ENCODE peak calls at places on chromosome 7, in five cellular contexts. One of them, this sample, is unnamed.

GRCh38 chr7:81751619-81752317 is 18.1 kb downstream of the HGF start:
- DNase-seq in fibroblast of lung: no peak
- DNase-seq in IMR-90: no peak
- DNase-seq in neural progenitor cell: no peak
- DNase-seq in A549: no peak
- DNase-seq in this sample: no peak

GRCh38 chr7:48363174-48363573 is 191.9 kb downstream of the ABCA13 start:
- DNase-seq in fibroblast of lung: no peak
- DNase-seq in IMR-90: no peak
- DNase-seq in neural progenitor cell: no peak
- DNase-seq in A549: no peak
- DNase-seq in this sample: no peak

GRCh38 chr7:45624392-45624760 is 50.2 kb downstream of the ADCY1 start:
- DNase-seq in fibroblast of lung: no peak
- DNase-seq in IMR-90: no peak
- DNase-seq in neural progenitor cell: no peak
- DNase-seq in A549: no peak
- DNase-seq in this sample: peak

GRCh38 chr7:76318488-76319353 is 16.2 kb downstream of the HSPB1 start:
- DNase-seq in fibroblast of lung: peak
- DNase-seq in IMR-90: peak
- DNase-seq in neural progenitor cell: peak
- DNase-seq in A549: peak
- DNase-seq in this sample: peak

GRCh38 chr7:19339512-19339911 is 194.3 kb upstream of the FERD3L start:
- DNase-seq in fibroblast of lung: no peak
- DNase-seq in IMR-90: no peak
- DNase-seq in neural progenitor cell: no peak
- DNase-seq in A549: no peak
- DNase-seq in this sample: no peak

GRCh38 chr7:4158826-4159225 is 523.3 kb upstream of the FOXK1 start:
- DNase-seq in fibroblast of lung: no peak
- DNase-seq in IMR-90: no peak
- DNase-seq in neural progenitor cell: no peak
- DNase-seq in A549: no peak
- DNase-seq in this sample: no peak

GRCh38 chr7:36604801-36605200 is 119.5 kb downstream of the AOAH start:
- DNase-seq in fibroblast of lung: peak
- DNase-seq in IMR-90: no peak
- DNase-seq in neural progenitor cell: no peak
- DNase-seq in A549: no peak
- DNase-seq in this sample: peak

GRCh38 chr7:116582164-116582732 is 57.4 kb downstream of the CAV1 start:
- DNase-seq in fibroblast of lung: peak
- DNase-seq in IMR-90: peak
- DNase-seq in neural progenitor cell: no peak
- DNase-seq in A549: no peak
- DNase-seq in this sample: no peak

GRCh38 chr7:64775289-64775688 is 18.9 kb upstream of the ZNF138 start:
- DNase-seq in fibroblast of lung: no peak
- DNase-seq in IMR-90: peak
- DNase-seq in neural progenitor cell: no peak
- DNase-seq in A549: no peak
- DNase-seq in this sample: no peak

GRCh38 chr7:80532153-80532552 is 20.3 kb upstream of the GNAT3 start:
- DNase-seq in fibroblast of lung: no peak
- DNase-seq in IMR-90: no peak
- DNase-seq in neural progenitor cell: no peak
- DNase-seq in A549: no peak
- DNase-seq in this sample: no peak

GRCh38 chr7:128959296-128959695 is 21.6 kb downstream of the IRF5 start:
- DNase-seq in fibroblast of lung: no peak
- DNase-seq in IMR-90: no peak
- DNase-seq in neural progenitor cell: no peak
- DNase-seq in A549: no peak
- DNase-seq in this sample: no peak

GRCh38 chr7:134618756-134619530 is 27.7 kb upstream of the BPGM start:
- DNase-seq in fibroblast of lung: peak
- DNase-seq in IMR-90: peak
- DNase-seq in neural progenitor cell: no peak
- DNase-seq in A549: no peak
- DNase-seq in this sample: no peak

GRCh38 chr7:19752045-19752444 is 21.4 kb downstream of the TMEM196 start:
- DNase-seq in fibroblast of lung: no peak
- DNase-seq in IMR-90: no peak
- DNase-seq in neural progenitor cell: no peak
- DNase-seq in A549: no peak
- DNase-seq in this sample: no peak

GRCh38 chr7:23184709-23185354 is 3.0 kb downstream of the NUP42 start:
- DNase-seq in fibroblast of lung: peak
- DNase-seq in IMR-90: peak
- DNase-seq in neural progenitor cell: peak
- DNase-seq in A549: peak
- DNase-seq in this sample: peak

GRCh38 chr7:137685439-137686164 is 161.2 kb downstream of the DGKI start:
- DNase-seq in fibroblast of lung: peak
- DNase-seq in IMR-90: no peak
- DNase-seq in neural progenitor cell: no peak
- DNase-seq in A549: no peak
- DNase-seq in this sample: no peak

GRCh38 chr7:151398446-151399304 is 11.2 kb downstream of the WDR86 start:
- DNase-seq in fibroblast of lung: no peak
- DNase-seq in IMR-90: no peak
- DNase-seq in neural progenitor cell: no peak
- DNase-seq in A549: no peak
- DNase-seq in this sample: no peak

GRCh38 chr7:108442039-108442568 is 14.1 kb downstream of the NRCAM start:
- DNase-seq in fibroblast of lung: no peak
- DNase-seq in IMR-90: no peak
- DNase-seq in neural progenitor cell: no peak
- DNase-seq in A549: peak
- DNase-seq in this sample: no peak

GRCh38 chr7:55144955-55145342 is 126.1 kb downstream of the EGFR start:
- DNase-seq in fibroblast of lung: no peak
- DNase-seq in IMR-90: no peak
- DNase-seq in neural progenitor cell: peak
- DNase-seq in A549: no peak
- DNase-seq in this sample: no peak

GRCh38 chr7:50304158-50304910 is at the start of gene IKZF1:
- DNase-seq in fibroblast of lung: no peak
- DNase-seq in IMR-90: no peak
- DNase-seq in neural progenitor cell: peak
- DNase-seq in A549: no peak
- DNase-seq in this sample: peak

GRCh38 chr7:19491371-19491770 is 217.5 kb downstream of the POLR1F start:
- DNase-seq in fibroblast of lung: no peak
- DNase-seq in IMR-90: no peak
- DNase-seq in neural progenitor cell: no peak
- DNase-seq in A549: no peak
- DNase-seq in this sample: no peak

GRCh38 chr7:155190608-155191536 is 106.8 kb upstream of the INSIG1 start:
- DNase-seq in fibroblast of lung: peak
- DNase-seq in IMR-90: no peak
- DNase-seq in neural progenitor cell: peak
- DNase-seq in A549: peak
- DNase-seq in this sample: peak

GRCh38 chr7:44693641-44694313 is 54.9 kb upstream of the ZMIZ2 start:
- DNase-seq in fibroblast of lung: peak
- DNase-seq in IMR-90: peak
- DNase-seq in neural progenitor cell: no peak
- DNase-seq in A549: no peak
- DNase-seq in this sample: no peak

GRCh38 chr7:34361663-34362250 is 296.3 kb upstream of the NPSR1 start:
- DNase-seq in fibroblast of lung: peak
- DNase-seq in IMR-90: no peak
- DNase-seq in neural progenitor cell: peak
- DNase-seq in A549: no peak
- DNase-seq in this sample: no peak

GRCh38 chr7:76037310-76037709 is 10.5 kb downstream of the STYXL1 start:
- DNase-seq in fibroblast of lung: peak
- DNase-seq in IMR-90: peak
- DNase-seq in neural progenitor cell: no peak
- DNase-seq in A549: no peak
- DNase-seq in this sample: no peak

GRCh38 chr7:146654048-146654447 is 537.4 kb downstream of the CNTNAP2 start:
- DNase-seq in fibroblast of lung: no peak
- DNase-seq in IMR-90: no peak
- DNase-seq in neural progenitor cell: peak
- DNase-seq in A549: no peak
- DNase-seq in this sample: no peak

GRCh38 chr7:95718556-95719410 is 53.6 kb upstream of the DYNC1I1 start:
- DNase-seq in fibroblast of lung: no peak
- DNase-seq in IMR-90: peak
- DNase-seq in neural progenitor cell: no peak
- DNase-seq in A549: peak
- DNase-seq in this sample: no peak

GRCh38 chr7:13628231-13629001 is 361.1 kb downstream of the ETV1 start:
- DNase-seq in fibroblast of lung: peak
- DNase-seq in IMR-90: peak
- DNase-seq in neural progenitor cell: no peak
- DNase-seq in A549: no peak
- DNase-seq in this sample: no peak

GRCh38 chr7:38660427-38661099 is 29.4 kb upstream of the AMPH start:
- DNase-seq in fibroblast of lung: peak
- DNase-seq in IMR-90: peak
- DNase-seq in neural progenitor cell: peak
- DNase-seq in A549: peak
- DNase-seq in this sample: peak

GRCh38 chr7:133077394-133077793 is 4.5 kb downstream of the CHCHD3 start:
- DNase-seq in fibroblast of lung: no peak
- DNase-seq in IMR-90: no peak
- DNase-seq in neural progenitor cell: no peak
- DNase-seq in A549: no peak
- DNase-seq in this sample: no peak
- H3K4me2 ChIP-seq in fibroblast of lung: no peak
- H3K4me2 ChIP-seq in IMR-90: no peak
- H3K4me2 ChIP-seq in neural progenitor cell: no peak
- H3K4me2 ChIP-seq in A549: no peak
- H3K4me2 ChIP-seq in this sample: no peak

DNA sequence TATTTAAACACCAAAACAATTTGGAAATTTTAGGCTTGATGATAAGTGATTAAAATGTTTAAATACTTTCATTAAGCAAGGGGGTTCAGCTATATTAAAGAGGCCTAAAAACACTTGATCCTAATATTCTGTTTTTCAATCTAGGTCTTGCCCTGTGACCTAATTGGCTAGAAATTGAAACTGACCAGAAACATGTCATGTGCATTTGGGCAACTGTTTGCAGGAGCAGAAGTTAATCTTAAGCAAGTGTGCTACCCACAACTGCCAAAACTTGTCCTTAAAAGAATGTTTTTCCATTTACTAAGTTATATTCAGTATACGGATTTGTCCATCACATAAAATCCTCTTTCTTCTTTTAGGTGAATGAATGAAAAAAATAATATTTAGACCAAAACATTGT is 167.3 kb downstream of the PPP1R3A start:
- DNase-seq in fibroblast of lung: no peak
- DNase-seq in IMR-90: no peak
- DNase-seq in neural progenitor cell: no peak
- DNase-seq in A549: no peak
- DNase-seq in this sample: no peak
- H3K27ac ChIP-seq in fibroblast of lung: no peak
- H3K27ac ChIP-seq in IMR-90: no peak
- H3K27ac ChIP-seq in neural progenitor cell: no peak
- H3K27ac ChIP-seq in A549: no peak
- H3K27ac ChIP-seq in this sample: no peak

GRCh38 chr7:106326594-106327537 is 42.1 kb upstream of the NAMPT start:
- DNase-seq in fibroblast of lung: peak
- DNase-seq in IMR-90: peak
- DNase-seq in neural progenitor cell: no peak
- DNase-seq in A549: no peak
- DNase-seq in this sample: no peak

GRCh38 chr7:106329408-106329807 is 44.6 kb upstream of the NAMPT start:
- DNase-seq in fibroblast of lung: peak
- DNase-seq in IMR-90: no peak
- DNase-seq in neural progenitor cell: no peak
- DNase-seq in A549: no peak
- DNase-seq in this sample: no peak

GRCh38 chr7:106332186-106332585 is 47.4 kb upstream of the NAMPT start:
- DNase-seq in fibroblast of lung: no peak
- DNase-seq in IMR-90: no peak
- DNase-seq in neural progenitor cell: no peak
- DNase-seq in A549: no peak
- DNase-seq in this sample: no peak

GRCh38 chr7:106329971-106330733 is 45.4 kb upstream of the NAMPT start:
- DNase-seq in fibroblast of lung: peak
- DNase-seq in IMR-90: peak
- DNase-seq in neural progenitor cell: no peak
- DNase-seq in A549: no peak
- DNase-seq in this sample: no peak

DNA sequence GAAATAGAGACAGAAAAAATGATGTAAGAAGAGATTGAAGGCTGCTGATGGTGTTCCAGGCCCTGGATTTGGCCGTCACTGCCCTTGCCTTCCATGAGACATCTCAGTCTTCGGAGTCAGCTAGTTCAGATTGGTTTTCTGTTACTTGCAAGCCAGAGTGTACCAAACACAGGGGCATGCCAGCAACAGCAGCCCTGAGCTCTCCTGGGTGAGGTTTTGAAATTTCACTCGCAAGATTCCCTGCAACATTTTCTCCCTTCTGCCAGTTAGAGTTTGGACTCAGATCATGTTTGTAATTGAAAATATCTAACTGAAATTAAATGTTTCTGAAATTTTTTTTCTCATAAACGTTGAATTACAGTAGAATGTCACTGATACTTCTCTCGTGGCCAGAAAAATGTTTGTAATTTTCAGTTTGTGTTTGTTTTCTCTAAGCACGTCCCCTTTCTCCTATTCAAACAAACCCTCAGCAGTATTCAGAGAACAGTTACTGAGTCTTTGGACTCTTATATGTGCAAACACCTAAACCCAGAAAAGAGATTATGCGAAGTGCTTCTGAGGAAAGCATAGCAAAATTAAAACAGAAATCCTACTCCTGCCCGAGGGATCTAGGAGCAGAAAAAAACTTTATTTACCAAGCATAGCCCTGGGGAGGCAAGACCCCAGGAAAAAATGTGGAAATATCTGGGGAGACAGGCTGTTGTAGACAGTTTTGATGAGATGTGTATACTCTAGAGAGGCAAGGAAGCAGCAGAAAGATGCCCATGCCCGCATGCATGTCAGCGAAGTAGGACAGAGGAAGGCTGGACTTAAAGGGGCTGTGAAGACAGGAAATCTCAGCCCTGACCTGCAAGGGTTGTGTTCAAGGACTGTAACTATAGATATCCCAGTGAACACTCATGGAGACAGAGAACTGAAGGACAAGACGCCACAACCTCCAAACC is 43.0 kb upstream of the NAMPT start:
- DNase-seq in fibroblast of lung: no peak
- DNase-seq in IMR-90: no peak
- DNase-seq in neural progenitor cell: no peak
- DNase-seq in A549: no peak
- DNase-seq in this sample: no peak
- H3K4me2 ChIP-seq in fibroblast of lung: no peak
- H3K4me2 ChIP-seq in IMR-90: no peak
- H3K4me2 ChIP-seq in neural progenitor cell: no peak
- H3K4me2 ChIP-seq in A549: peak
- H3K4me2 ChIP-seq in this sample: no peak

GRCh38 chr7:12210179-12211053 is 678 bp upstream of the TMEM106B start:
- DNase-seq in fibroblast of lung: peak
- DNase-seq in IMR-90: peak
- DNase-seq in neural progenitor cell: no peak
- DNase-seq in A549: peak
- DNase-seq in this sample: peak
- H3K27ac ChIP-seq in fibroblast of lung: peak
- H3K27ac ChIP-seq in IMR-90: peak
- H3K27ac ChIP-seq in neural progenitor cell: no peak
- H3K27ac ChIP-seq in A549: peak
- H3K27ac ChIP-seq in this sample: peak

This sample was measured in hepatocyte.